ENCODE peak calls at places on chromosome 20, in four cellular contexts. C is PC-3, W is astrocyte of the spinal cord, K is HFF-Myc. Z is an unnamed sample.

GRCh38 chr20:54062812-54063280 is 7.5 kb downstream of the BCAS1 start:
- DNase-seq in C (peak; percentile 79), W (peak; percentile 43), K (peak; percentile 26), Z (no peak)

GRCh38 chr20:24862606-24863005 is 86.5 kb upstream of the CST7 start:
- DNase-seq in C (no peak), W (no peak), K (no peak), Z (no peak)

GRCh38 chr20:25254986-25255680 is 7.2 kb downstream of the PYGB start:
- DNase-seq in C (no peak), W (no peak), K (no peak), Z (peak; percentile 86)

GRCh38 chr20:35134472-35134871 is 12.7 kb downstream of the EDEM2 start:
- DNase-seq in C (no peak), W (no peak), K (no peak), Z (peak; percentile 88)

GRCh38 chr20:16061394-16061793 is 511.9 kb downstream of the KIF16B start:
- DNase-seq in C (peak; percentile 75), W (no peak), K (no peak), Z (no peak)

GRCh38 chr20:19497064-19497463 is 261.0 kb upstream of the RIN2 start:
- DNase-seq in C (peak; percentile 40), W (peak; percentile 38), K (peak; percentile 16), Z (no peak)

GRCh38 chr20:36334281-36335075 is 28.3 kb downstream of the DLGAP4 start:
- DNase-seq in C (no peak), W (no peak), K (no peak), Z (no peak)

GRCh38 chr20:31484001-31484400 is 8.9 kb downstream of the REM1 start:
- DNase-seq in C (no peak), W (no peak), K (no peak), Z (no peak)

GRCh38 chr20:25310921-25311728 is 63.2 kb downstream of the PYGB start:
- DNase-seq in C (peak; percentile 50), W (peak; percentile 67), K (no peak), Z (peak; percentile 60)

GRCh38 chr20:36273414-36274247 is 32.5 kb upstream of the DLGAP4 start:
- DNase-seq in C (peak; percentile 66), W (no peak), K (no peak), Z (peak; percentile 41)

GRCh38 chr20:3165473-3166337 is 6.0 kb upstream of the FASTKD5 start:
- DNase-seq in C (peak; percentile 35), W (peak; percentile 14), K (no peak), Z (peak; percentile 67)

GRCh38 chr20:62142252-62143117 is 709 bp downstream of the PSMA7 start:
- DNase-seq in C (no peak), W (peak; percentile 7), K (no peak), Z (no peak)

GRCh38 chr20:46213946-46214830 is 94.1 kb downstream of the CDH22 start:
- DNase-seq in C (no peak), W (no peak), K (no peak), Z (peak; percentile 88)

GRCh38 chr20:12012241-12013222 is 94.8 kb downstream of the BTBD3 start:
- DNase-seq in C (peak; percentile 89), W (peak; percentile 48), K (peak; percentile 22), Z (no peak)

GRCh38 chr20:14820771-14821170 is 483.4 kb upstream of the FLRT3 start:
- DNase-seq in C (peak; percentile 97), W (no peak), K (no peak), Z (no peak)

GRCh38 chr20:24357169-24357568 is 112.3 kb upstream of the SYNDIG1 start:
- DNase-seq in C (no peak), W (no peak), K (no peak), Z (no peak)

GRCh38 chr20:52049001-52049731 is 142.4 kb downstream of the ZFP64 start:
- DNase-seq in C (no peak), W (peak; percentile 60), K (no peak), Z (no peak)

GRCh38 chr20:51402201-51402600 is 140.3 kb downstream of the NFATC2 start:
- DNase-seq in C (no peak), W (peak; percentile 47), K (no peak), Z (no peak)

GRCh38 chr20:51767867-51768758 is at the start of gene ATP9A:
- DNase-seq in C (peak; percentile 49), W (no peak), K (no peak), Z (no peak)

GRCh38 chr20:39897781-39898466 is 791.1 kb downstream of the MAFB start:
- DNase-seq in C (no peak), W (no peak), K (no peak), Z (no peak)

GRCh38 chr20:43188861-43189613 is 669 bp downstream of the PTPRT start:
- DNase-seq in C (no peak), W (no peak), K (no peak), Z (no peak)

GRCh38 chr20:31841928-31842327 is 3.5 kb downstream of the FOXS1 start:
- DNase-seq in C (peak; percentile 79), W (peak; percentile 87), K (no peak), Z (peak; percentile 54)

GRCh38 chr20:48656661-48657211 is 171.1 kb downstream of the PREX1 start:
- DNase-seq in C (peak; percentile 77), W (no peak), K (no peak), Z (no peak)

GRCh38 chr20:52552181-52552872 is 360.7 kb upstream of the ZFP64 start:
- DNase-seq in C (peak; percentile 70), W (peak; percentile 35), K (peak; percentile 27), Z (no peak)

GRCh38 chr20:3716195-3716834 is 3.9 kb upstream of the SIGLEC1 start:
- DNase-seq in C (peak; percentile 64), W (peak; percentile 35), K (no peak), Z (no peak)

GRCh38 chr20:38591484-38592410 is 9.9 kb upstream of the ARHGAP40 start:
- DNase-seq in C (no peak), W (no peak), K (no peak), Z (no peak)

DNA sequence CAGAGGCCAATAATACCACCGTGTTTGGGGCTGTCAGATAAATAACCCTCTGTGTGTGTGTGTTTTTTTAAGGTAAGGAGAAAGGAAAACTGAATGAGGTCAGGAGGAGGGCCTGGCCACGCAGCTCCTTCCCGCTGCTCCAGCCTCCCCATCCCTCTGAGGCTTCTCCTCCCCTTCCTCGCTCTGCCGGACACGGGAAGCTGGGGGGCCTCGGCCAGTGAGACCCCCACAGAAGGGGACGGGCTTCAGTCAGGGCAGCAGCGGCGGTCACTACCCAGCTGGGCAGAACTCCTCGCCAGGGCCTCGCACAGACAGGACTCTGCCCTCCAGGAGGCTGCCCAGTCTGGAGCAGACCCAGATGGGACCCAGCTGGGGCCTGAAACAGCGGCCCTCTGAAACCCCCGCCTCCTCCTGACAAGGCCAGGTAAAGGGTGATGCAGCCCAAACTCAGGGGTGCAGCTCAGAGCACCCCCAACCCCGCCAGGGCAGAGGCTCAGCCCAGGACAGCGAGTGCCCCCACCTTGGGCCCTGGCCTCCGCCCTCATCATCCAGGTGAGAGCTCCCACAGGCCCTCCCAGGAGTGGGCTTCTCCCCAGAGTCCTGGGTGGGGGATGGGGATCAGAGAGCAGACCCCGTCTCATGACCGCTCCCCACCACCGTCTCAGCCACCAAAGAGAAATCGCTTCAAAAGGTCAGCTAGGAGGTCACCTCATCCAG is 2.3 kb downstream of the EEF1A2 start:
- DNase-seq in C (no peak), W (no peak), K (no peak), Z (no peak)
- TF ChIP-seq CTCF in C (no peak), W (no peak), K (peak; percentile 0), Z (no peak)

GRCh38 chr20:9476637-9477036 is 37.8 kb upstream of the LAMP5 start:
- DNase-seq in C (no peak), W (no peak), K (no peak), Z (no peak)

GRCh38 chr20:9476174-9476573 is 38.2 kb upstream of the LAMP5 start:
- DNase-seq in C (no peak), W (no peak), K (no peak), Z (no peak)

GRCh38 chr20:9480066-9480465 is 34.3 kb upstream of the LAMP5 start:
- DNase-seq in C (no peak), W (no peak), K (no peak), Z (no peak)

GRCh38 chr20:9478801-9479200 is 35.6 kb upstream of the LAMP5 start:
- DNase-seq in C (no peak), W (no peak), K (no peak), Z (no peak)

GRCh38 chr20:9474835-9475413 is 39.5 kb upstream of the LAMP5 start:
- DNase-seq in C (peak; percentile 60), W (peak; percentile 31), K (no peak), Z (no peak)
- H3K4me3 ChIP-seq in C (no peak overlapping the region), W (no peak overlapping the region), K (no peak overlapping the region), Z (no peak overlapping the region)

GRCh38 chr20:22578221-22579118 is 5.9 kb downstream of the FOXA2 start:
- DNase-seq in C (peak; percentile 39), W (no peak), K (no peak), Z (no peak)

GRCh38 chr20:22577515-22578220 is 6.7 kb downstream of the FOXA2 start:
- DNase-seq in C (peak; percentile 19), W (no peak), K (no peak), Z (no peak)

GRCh38 chr20:22576733-22577514 is 7.4 kb downstream of the FOXA2 start:
- DNase-seq in C (no peak), W (no peak), K (no peak), Z (no peak)

GRCh38 chr20:22579711-22580697 is 4.4 kb downstream of the FOXA2 start:
- DNase-seq in C (no peak), W (no peak), K (no peak), Z (no peak)

DNA sequence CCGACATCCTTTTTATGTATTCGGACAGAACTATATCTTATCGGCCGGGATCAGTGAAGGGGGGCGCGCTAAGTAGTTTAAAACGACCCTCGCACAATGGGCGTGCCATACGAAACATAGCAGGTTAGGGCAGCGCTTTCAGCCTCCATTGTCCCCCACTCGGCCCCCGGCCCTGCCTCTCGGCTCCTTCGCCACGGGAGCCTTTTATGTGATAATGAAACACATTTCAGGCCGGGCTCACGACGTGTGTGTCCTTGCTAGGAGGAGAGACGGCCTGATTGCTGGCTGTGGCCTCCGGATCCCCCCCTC is 5.3 kb downstream of the FOXA2 start:
- DNase-seq in C (no peak), W (no peak), K (no peak), Z (no peak)
- TF ChIP-seq CTCF in C (no peak), W (no peak), K (no peak), Z (no peak)

GRCh38 chr20:1819311-1820136 is 75.7 kb upstream of the SIRPA start:
- DNase-seq in C (no peak), W (no peak), K (no peak), Z (peak; percentile 18)
- H3K4me3 ChIP-seq in C (no peak overlapping the region), W (no peak overlapping the region), K (no peak overlapping the region), Z (no peak overlapping the region)

GRCh38 chr20:32995802-32996201 is 8.4 kb downstream of the SUN5 start:
- DNase-seq in C (no peak), W (no peak), K (no peak), Z (no peak)
- TF ChIP-seq CTCF in C (peak; percentile 40), W (no peak), K (no peak), Z (no peak)